ENCODE peak calls at places on chromosomes 16 and 17, in six cellular contexts. Q, V, X, M, K and T are unnamed samples.

GRCh38 chr17:31250229-31250628 is 46.8 kb downstream of the OMG start:
- DNase-seq in X (no peak), K (no peak), V (no peak), M (no peak), Q (no peak), T (no peak)

GRCh38 chr17:79038545-79039135 is 14.7 kb downstream of the C1QTNF1 start:
- DNase-seq in X (no peak), K (no peak), Q (peak), M (peak), V (no peak), T (peak)

GRCh38 chr16:1424028-1424427 is 3.5 kb upstream of the UQCC4 start:
- DNase-seq in M (no peak), V (no peak), Q (no peak), X (no peak), K (no peak), T (no peak)

GRCh38 chr17:56108811-56109284 is 44.4 kb upstream of the ANKFN1 start:
- DNase-seq in K (no peak), V (no peak), Q (no peak), M (no peak), X (no peak), T (no peak)

GRCh38 chr17:11264183-11264871 is 23.3 kb downstream of the SHISA6 start:
- DNase-seq in V (no peak), X (no peak), K (no peak), Q (no peak), M (no peak), T (no peak)

GRCh38 chr17:70239391-70239826 is 70.1 kb downstream of the KCNJ2 start:
- DNase-seq in V (no peak), X (no peak), K (no peak), M (no peak), Q (no peak), T (no peak)

GRCh38 chr17:59680314-59680713 is 26.9 kb downstream of the PTRH2 start:
- DNase-seq in X (no peak), K (no peak), M (no peak), V (no peak), Q (no peak), T (no peak)

GRCh38 chr16:71627631-71628236 is 1.8 kb downstream of the MARVELD3 start:
- DNase-seq in K (no peak), Q (no peak), X (no peak), M (no peak), V (no peak), T (no peak)

GRCh38 chr17:79027925-79028491 is 4.0 kb downstream of the C1QTNF1 start:
- DNase-seq in Q (peak), X (no peak), M (no peak), K (no peak), V (no peak), T (no peak)

GRCh38 chr17:83004791-83005380 is 74.5 kb upstream of the METRNL start:
- DNase-seq in X (no peak), K (no peak), Q (no peak), M (no peak), V (no peak), T (no peak)

GRCh38 chr16:74830646-74831045 is 56.0 kb upstream of the FA2H start:
- DNase-seq in K (no peak), V (no peak), Q (peak), X (no peak), M (no peak), T (no peak)

GRCh38 chr17:412211-413015 is 59.8 kb upstream of the RPH3AL start:
- DNase-seq in K (peak), M (no peak), V (no peak), X (peak), Q (peak), T (peak)

GRCh38 chr16:73058221-73058615 is 10.3 kb upstream of the ZFHX3 start:
- DNase-seq in M (no peak), V (peak), Q (no peak), X (no peak), K (no peak), T (no peak)

GRCh38 chr17:4555863-4556646 is 871 bp upstream of the MYBBP1A start:
- DNase-seq in Q (no peak), M (no peak), K (peak), V (no peak), X (no peak), T (no peak)

GRCh38 chr17:56165017-56165720 is 11.9 kb downstream of the ANKFN1 start:
- DNase-seq in X (no peak), K (no peak), Q (no peak), M (no peak), V (no peak), T (no peak)

GRCh38 chr16:10979717-10980601 is 35.6 kb downstream of the CLEC16A start:
- DNase-seq in M (no peak), Q (peak), K (no peak), V (no peak), X (peak), T (no peak)

GRCh38 chr16:88907768-88908167 is 41.3 kb upstream of the PABPN1L start:
- DNase-seq in K (no peak), X (no peak), Q (no peak), V (no peak), M (no peak), T (no peak)
- TF ChIP-seq CTCF in K (no peak), X (no peak), Q (no peak), V (no peak), M (no peak), T (no peak)

GRCh38 chr17:60901222-60901621 is 223.6 kb downstream of the BCAS3 start:
- DNase-seq in Q (peak), K (no peak), X (no peak), M (no peak), V (no peak), T (no peak)
- TF ChIP-seq CTCF in Q (no peak), K (no peak), X (no peak), M (no peak), V (no peak), T (peak)

GRCh38 chr17:50613007-50613406 is 21.7 kb upstream of the ABCC3 start:
- DNase-seq in Q (no peak), M (no peak), X (no peak), V (no peak), K (no peak), T (no peak)

GRCh38 chr17:50612281-50612680 is 22.4 kb upstream of the ABCC3 start:
- DNase-seq in X (no peak), K (no peak), Q (no peak), V (no peak), M (no peak), T (no peak)

GRCh38 chr17:50614471-50615051 is 20.1 kb upstream of the ABCC3 start:
- DNase-seq in M (no peak), V (no peak), X (no peak), Q (no peak), K (no peak), T (no peak)

GRCh38 chr17:50611639-50612038 is 23.0 kb upstream of the ABCC3 start:
- DNase-seq in Q (peak), K (no peak), V (no peak), M (no peak), X (no peak), T (no peak)

DNA sequence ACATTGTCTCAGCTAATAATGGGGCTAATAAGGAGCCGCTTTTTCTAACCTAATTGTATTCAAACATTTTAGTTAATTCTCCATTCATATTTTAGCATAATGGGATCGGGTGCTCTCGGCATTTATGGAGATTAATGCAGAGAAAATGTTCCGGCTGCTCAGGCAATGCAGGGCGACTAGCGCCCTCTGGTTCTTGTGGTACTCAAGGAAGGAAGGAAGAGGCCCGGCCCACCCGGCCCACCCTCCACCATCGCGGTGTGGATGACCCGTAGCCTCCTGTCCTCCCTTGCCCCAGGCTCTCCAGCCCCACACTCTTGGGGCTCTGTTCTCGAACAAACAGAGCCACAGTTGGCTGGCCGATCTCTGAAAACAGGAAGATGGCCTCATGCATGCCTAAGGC is 21.1 kb upstream of the ABCC3 start:
- DNase-seq in X (no peak), Q (no peak), M (no peak), V (no peak), K (no peak), T (no peak)
- TF ChIP-seq CTCF in X (no peak), Q (no peak), M (no peak), V (no peak), K (no peak), T (peak)

DNA sequence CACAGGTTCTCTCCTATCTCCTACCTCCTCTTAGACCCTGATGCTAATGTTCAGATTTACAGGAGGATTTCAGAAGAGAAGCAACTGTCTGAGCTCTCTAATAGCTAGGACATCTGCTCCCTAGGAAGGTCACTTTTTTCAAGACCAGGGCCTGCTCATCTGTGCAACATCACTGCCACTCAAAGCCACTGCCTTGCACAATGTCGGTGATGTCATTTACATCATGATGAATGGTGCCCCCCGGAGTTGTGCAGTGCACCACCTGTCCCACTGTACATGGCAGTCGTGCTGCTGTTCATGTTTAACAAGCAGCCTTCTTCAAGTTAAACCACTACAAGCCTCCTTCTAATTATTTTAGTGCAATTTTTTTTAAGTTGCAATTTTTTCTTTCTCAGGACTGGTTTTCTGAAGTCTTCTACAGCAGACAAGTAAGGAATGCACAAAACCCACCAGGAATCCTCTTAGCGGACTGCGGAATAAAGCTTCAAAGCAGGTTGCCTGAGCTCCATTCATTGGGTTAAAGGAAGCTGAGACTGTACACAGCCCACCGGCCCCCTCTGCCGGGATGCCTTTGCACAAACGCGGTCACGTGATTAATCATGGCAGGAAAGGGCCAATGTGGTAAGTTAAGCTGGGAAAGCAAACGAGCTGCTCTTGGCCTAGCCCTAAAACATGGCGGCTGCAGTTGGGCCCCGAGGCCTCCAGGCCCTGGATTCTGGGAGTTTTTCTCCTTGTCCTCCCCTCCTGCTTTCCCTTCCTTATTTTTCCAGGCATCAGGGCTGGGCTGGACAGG is 74.1 kb downstream of the MYH11 start:
- DNase-seq in M (no peak), Q (no peak), X (no peak), V (no peak), K (no peak), T (no peak)
- TF ChIP-seq CTCF in M (no peak), Q (peak), X (no peak), V (no peak), K (no peak), T (no peak)

GRCh38 chr17:50147841-50148225 is 2.6 kb downstream of the PPP1R9B start:
- DNase-seq in Q (no peak), M (no peak), V (no peak), X (no peak), K (no peak), T (no peak)

GRCh38 chr17:50149099-50149424 is 1.4 kb downstream of the PPP1R9B start:
- DNase-seq in V (no peak), K (no peak), M (no peak), Q (no peak), X (no peak), T (no peak)

GRCh38 chr17:50146927-50147640 is 3.4 kb downstream of the PPP1R9B start:
- DNase-seq in K (no peak), Q (no peak), M (no peak), V (no peak), X (no peak), T (no peak)

GRCh38 chr17:50149425-50150353 is 788 bp downstream of the PPP1R9B start:
- DNase-seq in K (peak), V (peak), Q (peak), X (peak), M (no peak), T (no peak)

DNA sequence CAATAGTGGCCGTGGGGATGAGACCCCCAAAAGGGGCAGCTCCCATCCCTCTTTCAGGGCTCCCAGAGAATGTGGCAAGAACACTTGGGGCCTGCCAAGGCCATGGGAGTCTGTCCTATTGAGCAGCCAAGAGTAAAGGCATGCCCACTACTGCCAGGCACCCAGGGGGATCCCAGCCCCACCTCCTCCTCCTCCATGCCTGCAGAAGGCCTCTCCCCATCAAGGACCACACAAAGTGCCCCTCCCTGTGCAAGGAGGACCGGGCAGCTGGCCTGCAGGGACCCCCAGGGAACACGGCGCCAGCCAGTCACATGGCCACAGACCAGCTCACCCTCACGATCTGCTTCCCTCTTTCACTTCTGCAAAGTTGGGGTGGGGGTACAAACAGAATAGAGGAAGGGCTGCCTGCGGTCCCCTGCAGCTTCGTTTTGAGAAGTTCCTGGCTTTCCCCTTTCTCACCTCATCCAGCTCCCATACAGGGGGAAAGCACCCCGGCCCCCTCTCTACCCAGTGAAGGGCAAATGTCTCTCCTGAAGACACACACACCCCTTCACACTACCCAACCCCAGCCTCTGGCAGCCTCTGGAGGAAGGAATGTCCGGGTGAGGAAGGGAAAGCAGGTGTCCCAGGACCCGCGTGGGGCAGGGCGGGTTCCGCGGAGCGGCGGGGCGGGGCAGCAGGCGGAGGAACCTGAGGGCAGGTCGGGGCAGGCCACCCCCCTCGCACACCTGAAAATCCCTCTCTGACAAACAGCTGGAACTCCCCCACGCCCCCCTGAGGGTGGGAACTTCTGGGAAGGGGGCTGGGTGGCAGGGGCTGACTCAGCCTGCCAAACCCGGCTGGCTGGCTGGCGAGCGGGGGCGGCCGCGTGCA is 2.0 kb downstream of the PPP1R9B start:
- DNase-seq in M (no peak), Q (no peak), K (peak), V (no peak), X (peak), T (no peak)
- TF ChIP-seq CTCF in M (peak), Q (peak), K (no peak), V (peak), X (no peak), T (peak)

GRCh38 chr17:40033339-40033738 is 18.1 kb downstream of the CSF3 start:
- DNase-seq in K (no peak), X (no peak), Q (no peak), V (no peak), M (no peak), T (no peak)
- TF ChIP-seq CTCF in K (no peak), X (no peak), Q (no peak), V (no peak), M (no peak), T (no peak)

GRCh38 chr17:75753514-75754377 is 11.2 kb downstream of the GALK1 start:
- DNase-seq in Q (peak), M (no peak), X (peak), K (peak), V (peak), T (no peak)
- TF ChIP-seq CTCF in Q (peak), M (peak), X (peak), K (peak), V (peak), T (peak)

GRCh38 chr16:88034770-88035169 is 83.5 kb downstream of the BANP start:
- DNase-seq in V (no peak), M (no peak), K (no peak), X (no peak), Q (peak), T (no peak)

GRCh38 chr16:88039591-88039990 is 88.4 kb downstream of the BANP start:
- DNase-seq in Q (no peak), V (no peak), M (no peak), K (no peak), X (no peak), T (no peak)

GRCh38 chr16:88030498-88030897 is 79.3 kb downstream of the BANP start:
- DNase-seq in Q (peak), V (no peak), K (no peak), X (no peak), M (no peak), T (no peak)

DNA sequence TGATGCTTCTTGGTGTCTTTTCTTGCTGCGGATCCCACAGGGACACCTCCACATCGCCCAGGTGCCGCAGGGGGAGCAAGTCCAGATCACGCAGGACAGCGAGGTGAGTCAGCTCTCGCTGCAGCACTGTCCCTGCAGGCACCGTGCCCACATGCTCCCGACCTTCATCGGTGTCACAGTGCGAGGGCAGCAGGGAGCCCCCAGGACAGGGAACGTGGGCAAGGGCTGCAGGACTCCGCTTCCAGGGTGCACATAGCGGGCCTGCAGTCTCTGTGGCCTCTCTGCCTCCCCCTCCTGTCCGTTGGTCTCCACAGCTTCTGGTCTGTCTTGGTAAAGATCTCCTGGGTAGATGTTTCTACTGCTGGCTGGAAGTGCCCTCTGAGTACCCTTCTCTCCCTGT is 84.1 kb downstream of the BANP start:
- DNase-seq in K (no peak), M (no peak), Q (no peak), X (no peak), V (no peak), T (no peak)
- TF ChIP-seq CTCF in K (no peak), M (no peak), Q (peak), X (no peak), V (no peak), T (no peak)

GRCh38 chr16:6704306-6704705 is 628.3 kb upstream of the RBFOX1 start:
- DNase-seq in Q (no peak), X (no peak), M (no peak), K (no peak), V (no peak), T (no peak)

GRCh38 chr16:6695666-6696065 is 637.0 kb upstream of the RBFOX1 start:
- DNase-seq in V (no peak), K (no peak), Q (no peak), X (no peak), M (no peak), T (no peak)

DNA sequence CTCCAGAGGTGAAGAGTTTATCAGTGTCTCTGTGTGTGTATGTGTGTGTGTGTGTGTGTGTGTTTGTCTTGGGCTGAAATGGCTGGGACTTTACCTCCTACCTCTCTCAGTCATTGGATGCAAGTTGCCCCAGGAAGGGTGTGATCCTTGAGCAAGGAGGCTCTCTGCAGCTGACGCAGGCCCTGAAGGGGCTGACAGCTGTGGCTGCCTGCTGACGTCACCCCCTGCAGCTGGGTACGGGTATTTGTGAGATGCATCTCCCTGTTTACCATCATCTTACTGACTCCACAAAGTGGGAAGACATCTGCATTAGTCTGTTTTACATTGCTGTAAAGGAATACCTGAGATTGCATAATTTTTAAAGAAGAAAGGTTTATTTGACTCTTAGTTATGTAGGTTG is 631.5 kb upstream of the RBFOX1 start:
- DNase-seq in X (no peak), Q (no peak), K (no peak), M (no peak), V (no peak), T (no peak)
- TF ChIP-seq CTCF in X (no peak), Q (no peak), K (no peak), M (no peak), V (no peak), T (no peak)